ENCODE peak calls at places on chromosomes 3 and 15, in four cellular contexts. F, P, C and H are unnamed samples.

GRCh38 chr15:74235962-74236361 is at the start of gene CCDC33:
- DNase-seq in P (no peak), C (no peak), F (no peak), H (no peak)

GRCh38 chr3:167209011-167209410 is 171.1 kb downstream of the ZBBX start:
- DNase-seq in C (no peak), F (no peak), P (no peak), H (no peak)

GRCh38 chr15:57112178-57112577 is 193.7 kb downstream of the TCF12 start:
- DNase-seq in F (peak; percentile 43), P (no peak), C (peak; percentile 34), H (no peak)

GRCh38 chr3:194632211-194632982 is 822 bp downstream of the TMEM44 start:
- DNase-seq in C (no peak), F (peak; percentile 38), P (no peak), H (peak; percentile 41)

GRCh38 chr15:96350321-96350720 is 19.8 kb downstream of the NR2F2 start:
- DNase-seq in P (no peak), C (no peak), F (no peak), H (no peak)

GRCh38 chr15:65204236-65204930 is 6.9 kb downstream of the CILP start:
- DNase-seq in P (no peak), C (no peak), F (no peak), H (no peak)

GRCh38 chr15:87631093-87631492 is 625.4 kb downstream of the NTRK3 start:
- DNase-seq in C (no peak), P (no peak), F (no peak), H (no peak)

GRCh38 chr3:21328982-21329381 is 422.0 kb downstream of the ZNF385D start:
- DNase-seq in C (no peak), F (no peak), P (no peak), H (no peak)

GRCh38 chr3:99425930-99426329 is 212.5 kb upstream of the COL8A1 start:
- DNase-seq in C (no peak), P (no peak), F (no peak), H (no peak)

GRCh38 chr15:70354260-70354894 is 256.7 kb upstream of the TLE3 start:
- DNase-seq in P (no peak), F (no peak), C (no peak), H (no peak)

GRCh38 chr3:170488802-170489201 is 70.1 kb downstream of the CLDN11 start:
- DNase-seq in C (no peak), F (peak; percentile 78), P (no peak), H (no peak)

GRCh38 chr15:45185069-45185779 is 2.5 kb downstream of the SHF start:
- DNase-seq in P (no peak), F (no peak), C (no peak), H (no peak)

GRCh38 chr3:44055951-44056350 is 185.7 kb upstream of the TOPAZ1 start:
- DNase-seq in F (peak; percentile 17), P (no peak), C (no peak), H (no peak)

DNA sequence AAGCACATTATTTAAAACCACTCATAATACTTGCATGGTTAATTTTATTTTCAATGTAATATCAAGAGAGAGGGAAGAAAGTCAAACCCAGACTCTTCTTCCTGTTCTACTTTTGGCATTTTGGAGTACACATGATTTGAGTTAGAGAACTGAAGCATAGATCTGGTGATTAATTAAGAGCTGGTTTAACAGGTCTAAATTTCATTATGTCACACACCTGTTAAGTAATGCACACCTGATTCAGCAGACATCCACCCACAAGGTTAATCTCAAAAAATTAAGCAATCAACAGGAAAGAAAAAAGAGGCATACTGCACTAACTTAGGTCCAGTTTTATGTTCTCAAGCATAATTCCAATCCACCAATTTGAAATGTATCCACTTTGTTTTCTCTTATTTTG is 101.1 kb upstream of the ICE2 start:
- DNase-seq in F (no peak), C (no peak), P (no peak), H (no peak)
- H3K4me1 ChIP-seq in F (peaks cover 25% of the 10 kb centered on the region), C (no peaks in the 10 kb centered on the region), P (peaks cover 91% of the 10 kb centered on the region), H (peaks cover 77% of the 10 kb centered on the region)

GRCh38 chr3:12070098-12070497 is 65.9 kb downstream of the SYN2 start:
- DNase-seq in F (no peak), P (no peak), C (no peak), H (no peak)
- H3K27me3 ChIP-seq in F (no peaks in the 10 kb centered on the region), P (no peaks in the 10 kb centered on the region), C (no peaks in the 10 kb centered on the region), H (no peaks in the 10 kb centered on the region)

GRCh38 chr3:50612973-50613851 is 1.6 kb upstream of the CISH start:
- DNase-seq in F (no peak), P (no peak), C (no peak), H (no peak)
- H3K4me3 ChIP-seq in F (no peak overlapping the region), P (peak overlapping the region; percentile 98), C (no peak overlapping the region), H (no peak overlapping the region)

GRCh38 chr3:39141211-39141995 is 12.0 kb downstream of the CSRNP1 start:
- DNase-seq in P (no peak), F (peak; percentile 39), C (no peak), H (no peak)
- H3K4me1 ChIP-seq in P (peaks cover 1% of the 10 kb centered on the region), F (peaks cover 29% of the 10 kb centered on the region), C (peaks cover 4% of the 10 kb centered on the region), H (no peaks in the 10 kb centered on the region)

DNA sequence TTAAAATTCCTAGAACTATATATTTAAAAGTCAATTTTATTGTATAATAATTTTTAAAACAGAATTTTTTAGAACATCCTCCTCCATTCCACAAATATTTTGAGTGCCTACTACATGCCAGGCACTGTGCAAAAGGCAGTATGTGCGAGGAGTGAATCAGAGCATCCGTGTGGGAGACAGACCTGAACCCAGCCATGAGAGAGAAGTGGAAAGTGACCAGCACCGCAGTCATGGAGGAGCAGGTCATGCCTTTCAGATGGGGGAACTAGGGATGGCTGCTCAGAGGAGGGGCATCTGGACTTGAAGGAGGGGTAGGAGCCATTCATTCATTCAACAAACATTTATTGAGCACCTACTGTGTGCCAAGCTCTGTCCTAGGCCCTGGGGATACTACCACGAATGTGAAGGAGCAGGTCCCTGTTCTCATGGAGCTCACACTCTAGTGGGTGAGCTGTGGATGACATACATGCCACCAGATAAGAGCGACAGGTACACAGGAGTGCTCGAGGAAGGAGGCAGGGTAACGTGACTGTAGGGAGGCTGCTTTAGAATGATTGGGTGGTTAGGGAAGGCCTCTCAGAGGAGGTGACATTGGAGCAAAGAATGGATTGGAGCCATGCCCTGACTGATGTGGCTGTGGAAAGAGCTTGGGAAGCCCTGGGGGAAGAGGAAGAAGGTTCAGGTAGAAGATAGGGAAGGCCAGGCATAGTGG is 3.1 kb upstream of the CHRNA3 start:
- DNase-seq in P (no peak), C (no peak), F (no peak), H (no peak)
- H3K27me3 ChIP-seq in P (peaks cover 14% of the 10 kb centered on the region), C (peaks cover 33% of the 10 kb centered on the region), F (peaks cover 77% of the 10 kb centered on the region), H (peaks cover 67% of the 10 kb centered on the region)

DNA sequence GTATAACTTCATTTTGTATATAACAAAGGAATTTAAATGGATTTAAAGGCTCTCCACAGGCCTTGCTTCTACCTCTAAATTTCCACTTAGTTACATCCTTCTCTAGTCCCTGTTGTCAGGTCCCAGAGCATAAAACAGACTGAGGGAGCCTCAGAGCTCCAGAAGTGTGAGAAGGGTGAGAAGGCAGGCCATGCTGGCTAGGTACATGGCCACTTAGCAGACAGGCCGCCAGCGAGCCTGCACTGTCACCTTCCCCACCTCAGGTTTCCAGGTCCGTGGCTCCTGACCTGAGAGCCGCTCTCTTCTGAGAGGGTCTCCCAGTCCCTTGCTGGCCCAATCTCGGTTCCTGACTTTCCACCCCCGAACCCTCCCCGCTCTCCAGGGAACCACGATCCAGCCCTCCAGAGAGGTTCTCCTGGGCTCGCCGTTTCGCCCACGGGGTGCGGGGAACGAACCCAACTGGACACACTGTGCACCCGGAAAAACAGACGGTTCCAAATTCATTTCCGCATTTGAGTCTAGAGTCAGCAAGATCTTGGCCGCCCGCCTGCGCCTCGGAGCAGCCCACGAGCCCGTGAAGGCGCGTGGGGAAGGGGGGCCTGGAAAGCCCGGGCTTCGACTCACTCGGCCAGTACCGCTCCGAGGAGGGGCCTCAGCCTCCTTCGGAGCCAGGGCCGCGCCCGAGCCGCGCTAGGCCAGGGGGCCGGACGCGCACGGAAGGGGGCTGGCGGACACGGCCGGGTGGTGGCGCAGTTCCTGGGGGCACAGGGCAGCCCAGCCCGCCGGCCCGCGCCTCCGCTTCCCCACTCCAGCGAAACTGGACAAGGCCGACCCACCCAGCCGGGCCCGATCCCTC is 16.7 kb upstream of the SOX2 start:
- DNase-seq in P (no peak), F (no peak), C (peak; percentile 68), H (peak; percentile 78)
- H3K4me3 ChIP-seq in P (no peak overlapping the region), F (no peak overlapping the region), C (peak overlapping the region; percentile 29), H (peak overlapping the region; percentile 6)

GRCh38 chr3:175941352-175941751 is 1082.2 kb downstream of the NAALADL2 start:
- DNase-seq in P (no peak), F (no peak), C (no peak), H (peak; percentile 25)
- H3K4me1 ChIP-seq in P (no peaks in the 10 kb centered on the region), F (no peaks in the 10 kb centered on the region), C (no peaks in the 10 kb centered on the region), H (no peaks in the 10 kb centered on the region)